ENCODE peak calls at places on chromosomes 2 and 18, in four cellular contexts. One of them, this sample, is unnamed.
A peak's percentile ranks its signal among the peaks of the same experiment; 100 is the strongest.

GRCh38 chr18:69686861-69687260 is 260.8 kb downstream of the CD226 start:
- DNase-seq in islet precursor cell: no peak
- DNase-seq in astrocyte of the spinal cord: no peak
- DNase-seq in stomach: no peak
- DNase-seq in this sample: no peak

GRCh38 chr2:10486601-10487079 is 38.5 kb upstream of the ODC1 start:
- DNase-seq in stomach: peak; percentile 73
- DNase-seq in astrocyte of the spinal cord: no peak
- DNase-seq in islet precursor cell: peak; percentile 33
- DNase-seq in this sample: peak; percentile 18

GRCh38 chr18:76457475-76457874 is 37.6 kb downstream of the ZNF516 start:
- DNase-seq in islet precursor cell: peak; percentile 40
- DNase-seq in stomach: no peak
- DNase-seq in astrocyte of the spinal cord: peak; percentile 27
- DNase-seq in this sample: no peak

GRCh38 chr2:215973954-215974699 is 39.2 kb downstream of the MREG start:
- DNase-seq in astrocyte of the spinal cord: no peak
- DNase-seq in islet precursor cell: no peak
- DNase-seq in stomach: no peak
- DNase-seq in this sample: no peak

GRCh38 chr2:2007551-2008501 is 263.5 kb upstream of the PXDN start:
- DNase-seq in islet precursor cell: no peak
- DNase-seq in stomach: no peak
- DNase-seq in astrocyte of the spinal cord: no peak
- DNase-seq in this sample: peak; percentile 90

GRCh38 chr2:39632871-39633270 is 32.8 kb upstream of the TMEM178A start:
- DNase-seq in stomach: no peak
- DNase-seq in astrocyte of the spinal cord: peak; percentile 86
- DNase-seq in islet precursor cell: no peak
- DNase-seq in this sample: no peak

GRCh38 chr18:61570070-61570469 is 236.8 kb downstream of the CDH20 start:
- DNase-seq in astrocyte of the spinal cord: no peak
- DNase-seq in islet precursor cell: no peak
- DNase-seq in stomach: no peak
- DNase-seq in this sample: no peak

GRCh38 chr2:100691846-100692245 is 128.1 kb upstream of the NPAS2 start:
- DNase-seq in islet precursor cell: peak; percentile 11
- DNase-seq in stomach: no peak
- DNase-seq in astrocyte of the spinal cord: no peak
- DNase-seq in this sample: peak; percentile 5

GRCh38 chr2:180056367-180057118 is 49.4 kb upstream of the CWC22 start:
- DNase-seq in stomach: no peak
- DNase-seq in astrocyte of the spinal cord: no peak
- DNase-seq in islet precursor cell: no peak
- DNase-seq in this sample: peak; percentile 86

GRCh38 chr18:52670903-52671302 is 330.9 kb downstream of the DCC start:
- DNase-seq in stomach: no peak
- DNase-seq in islet precursor cell: no peak
- DNase-seq in astrocyte of the spinal cord: peak; percentile 49
- DNase-seq in this sample: no peak

GRCh38 chr2:102072741-102073140 is 69.8 kb upstream of the IL1R1 start:
- DNase-seq in stomach: no peak
- DNase-seq in astrocyte of the spinal cord: peak; percentile 53
- DNase-seq in islet precursor cell: no peak
- DNase-seq in this sample: no peak

GRCh38 chr18:21735452-21736015 is 5.1 kb upstream of the MIB1 start:
- DNase-seq in astrocyte of the spinal cord: peak; percentile 36
- DNase-seq in islet precursor cell: peak; percentile 75
- DNase-seq in stomach: peak; percentile 56
- DNase-seq in this sample: peak; percentile 85

GRCh38 chr2:174198846-174199564 is 49.3 kb downstream of the OLA1 start:
- DNase-seq in stomach: no peak
- DNase-seq in islet precursor cell: no peak
- DNase-seq in astrocyte of the spinal cord: no peak
- DNase-seq in this sample: no peak

GRCh38 chr2:231189171-231189530 is 9.3 kb upstream of the ARMC9 start:
- DNase-seq in astrocyte of the spinal cord: no peak
- DNase-seq in stomach: peak; percentile 21
- DNase-seq in islet precursor cell: no peak
- DNase-seq in this sample: peak; percentile 45

GRCh38 chr2:217725409-217725808 is 277.4 kb downstream of the TNS1 start:
- DNase-seq in stomach: no peak
- DNase-seq in islet precursor cell: no peak
- DNase-seq in astrocyte of the spinal cord: no peak
- DNase-seq in this sample: peak; percentile 20

GRCh38 chr2:23606968-23607367 is 222.0 kb downstream of the KLHL29 start:
- DNase-seq in islet precursor cell: peak; percentile 96
- DNase-seq in astrocyte of the spinal cord: peak; percentile 69
- DNase-seq in stomach: no peak
- DNase-seq in this sample: no peak

GRCh38 chr18:3451989-3452749 is 2.2 kb downstream of the TGIF1 start:
- DNase-seq in astrocyte of the spinal cord: peak; percentile 80
- DNase-seq in stomach: peak; percentile 73
- DNase-seq in islet precursor cell: peak; percentile 79
- DNase-seq in this sample: peak; percentile 64

GRCh38 chr2:45272549-45273245 is 263.4 kb upstream of the SIX2 start:
- DNase-seq in stomach: no peak
- DNase-seq in astrocyte of the spinal cord: no peak
- DNase-seq in islet precursor cell: no peak
- DNase-seq in this sample: no peak

GRCh38 chr2:58708565-58708964 is 467.4 kb upstream of the FANCL start:
- DNase-seq in astrocyte of the spinal cord: no peak
- DNase-seq in islet precursor cell: no peak
- DNase-seq in stomach: no peak
- DNase-seq in this sample: no peak